ENCODE peak calls at places on chromosomes 2 and 18, in six cellular contexts. K is astrocyte of the cerebellum; Y is activated CD8-positive, alpha-beta T cell treated with anti-CD3 and anti-CD28 coated beads for 36 hours; D is upper lobe of right lung; X is lower lobe of right lung; L is uterus. U is an unnamed sample.

GRCh38 chr2:219388127-219388844 is 574 bp upstream of the DNPEP start:
- DNase-seq in Y (peak), X (peak), D (peak), K (peak), L (peak), U (peak)

GRCh38 chr2:127175406-127175805 is 44.7 kb downstream of the CYP27C1 start:
- DNase-seq in X (no peak), D (no peak), Y (no peak), K (no peak), L (peak), U (no peak)

GRCh38 chr2:150596071-150596470 is 108.6 kb upstream of the RND3 start:
- DNase-seq in K (no peak), D (no peak), L (no peak), X (no peak), Y (no peak), U (no peak)

GRCh38 chr18:61551586-61551985 is 218.4 kb downstream of the CDH20 start:
- DNase-seq in X (no peak), D (no peak), K (peak), Y (peak), L (no peak), U (peak)

GRCh38 chr2:216665240-216665639 is 30.1 kb downstream of the IGFBP5 start:
- DNase-seq in X (no peak), L (no peak), K (no peak), Y (no peak), D (no peak), U (no peak)

GRCh38 chr2:239822146-239822945 is 202.8 kb downstream of the NDUFA10 start:
- DNase-seq in L (no peak), X (no peak), K (no peak), Y (peak), D (peak), U (no peak)

GRCh38 chr2:119958642-119959268 is 54.1 kb upstream of the EPB41L5 start:
- DNase-seq in D (no peak), L (no peak), Y (no peak), X (no peak), K (no peak), U (no peak)

GRCh38 chr2:85183481-85183880 is 50.3 kb downstream of the TCF7L1 start:
- DNase-seq in D (no peak), X (no peak), L (no peak), K (no peak), Y (no peak), U (no peak)

GRCh38 chr2:134217924-134218323 is 35.9 kb upstream of the MGAT5 start:
- DNase-seq in X (no peak), D (no peak), Y (peak), L (no peak), K (no peak), U (no peak)

GRCh38 chr2:146666336-146666735 is 1178.5 kb upstream of the ACVR2A start:
- DNase-seq in L (no peak), X (no peak), Y (no peak), K (no peak), D (no peak), U (no peak)

GRCh38 chr2:200367155-200367554 is 60.7 kb downstream of the SPATS2L start:
- DNase-seq in D (no peak), K (no peak), Y (no peak), X (no peak), L (no peak), U (no peak)

GRCh38 chr18:55084546-55084945 is 125.3 kb upstream of the CCDC68 start:
- DNase-seq in X (no peak), L (no peak), D (no peak), K (no peak), Y (no peak), U (no peak)

GRCh38 chr2:102841107-102841840 is 79.4 kb downstream of the TMEM182 start:
- DNase-seq in K (peak), Y (peak), X (peak), L (no peak), D (no peak), U (peak)

GRCh38 chr18:76246579-76246978 is 248.5 kb downstream of the ZNF516 start:
- DNase-seq in Y (no peak), K (peak), X (no peak), L (no peak), D (no peak), U (no peak)

GRCh38 chr2:191245046-191245868 is at the start of gene MYO1B:
- DNase-seq in K (no peak), L (peak), Y (peak), D (peak), X (peak), U (peak)

GRCh38 chr2:12176621-12177020 is 430.2 kb downstream of the LPIN1 start:
- DNase-seq in L (no peak), Y (no peak), X (no peak), K (no peak), D (no peak), U (no peak)

GRCh38 chr2:12175323-12175722 is 428.9 kb downstream of the LPIN1 start:
- DNase-seq in D (no peak), Y (no peak), L (no peak), X (no peak), K (no peak), U (no peak)

GRCh38 chr2:12170151-12170550 is 423.7 kb downstream of the LPIN1 start:
- DNase-seq in K (no peak), Y (no peak), D (no peak), L (no peak), X (no peak), U (no peak)

GRCh38 chr2:12173943-12174340 is 427.5 kb downstream of the LPIN1 start:
- DNase-seq in X (no peak), L (no peak), K (no peak), Y (no peak), D (no peak), U (no peak)

GRCh38 chr2:12173271-12173942 is 427.0 kb downstream of the LPIN1 start:
- DNase-seq in X (no peak), D (no peak), K (no peak), Y (no peak), L (no peak), U (no peak)
- TF ChIP-seq CTCF in X (no peak), D (no peak), K (peak), Y (peak), L (no peak), U (no peak)

GRCh38 chr2:113078350-113078839 is 10.6 kb downstream of the IL1F10 start:
- DNase-seq in Y (no peak), X (no peak), D (no peak), K (no peak), L (no peak), U (no peak)

GRCh38 chr2:113079123-113079522 is 11.4 kb downstream of the IL1F10 start:
- DNase-seq in Y (no peak), D (no peak), X (no peak), L (no peak), K (no peak), U (no peak)

GRCh38 chr2:113081458-113082210 is 13.9 kb downstream of the IL1F10 start:
- DNase-seq in K (no peak), L (no peak), D (no peak), X (no peak), Y (no peak), U (no peak)

GRCh38 chr2:113077921-113078320 is 10.2 kb downstream of the IL1F10 start:
- DNase-seq in K (no peak), X (no peak), Y (no peak), L (no peak), D (no peak), U (no peak)

GRCh38 chr2:113080134-113080533 is 12.4 kb downstream of the IL1F10 start:
- DNase-seq in K (no peak), D (no peak), L (no peak), Y (peak), X (peak), U (peak)
- TF ChIP-seq CTCF in K (peak), D (peak), L (no peak), Y (peak), X (peak), U (peak)

GRCh38 chr2:44951124-44951523 is 9.6 kb downstream of the SIX3 start:
- DNase-seq in X (peak), L (no peak), D (no peak), K (no peak), Y (no peak), U (no peak)
- TF ChIP-seq CTCF in X (no peak), L (no peak), D (no peak), K (no peak), Y (no peak), U (no peak)

DNA sequence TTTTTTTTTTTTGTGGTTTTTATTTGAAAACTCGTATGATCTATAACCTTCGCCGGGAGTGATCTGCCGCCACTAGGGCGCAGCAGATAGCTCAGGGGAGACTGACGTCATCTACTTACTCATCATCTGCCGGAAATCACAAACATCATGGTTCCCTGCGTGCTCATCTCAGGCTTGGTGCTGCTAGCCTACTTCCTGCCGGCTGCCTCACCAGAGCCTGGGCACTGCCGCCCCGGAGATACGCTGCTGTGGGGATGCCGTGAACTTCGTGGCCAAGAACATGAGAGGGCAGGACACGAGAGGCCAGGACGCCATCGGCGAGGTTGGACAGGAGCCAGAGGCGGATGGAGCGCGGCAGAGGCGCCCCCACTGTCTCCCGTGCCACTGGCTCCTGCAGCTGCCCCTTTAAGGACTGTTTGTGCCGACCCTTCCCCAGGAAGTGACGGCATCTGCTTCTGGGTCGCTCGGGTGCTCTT is 68.8 kb downstream of the DOK6 start:
- DNase-seq in Y (peak), K (no peak), L (no peak), X (no peak), D (no peak), U (no peak)
- TF ChIP-seq CTCF in Y (no peak), K (no peak), L (no peak), X (no peak), D (peak), U (peak)

DNA sequence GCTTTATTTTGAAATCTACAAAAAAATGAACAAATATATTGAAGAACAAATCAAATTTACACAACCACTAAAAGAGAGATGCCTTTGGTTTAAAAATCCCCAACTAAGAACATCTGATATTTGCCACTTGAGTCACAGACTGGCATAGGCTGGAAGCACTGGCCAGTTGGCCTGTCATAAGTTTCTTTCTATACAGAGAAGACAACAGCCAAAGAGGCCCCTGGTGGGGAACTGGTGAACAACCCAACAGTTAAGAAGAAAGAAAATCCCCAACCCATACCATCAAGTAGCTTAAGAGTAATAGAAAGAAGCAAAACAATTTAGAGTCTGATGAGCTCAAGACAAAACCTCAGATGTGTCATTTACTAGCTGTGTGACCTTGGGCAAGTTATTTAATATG is 45.5 kb downstream of the OSR1 start:
- DNase-seq in L (no peak), X (no peak), D (no peak), K (peak), Y (no peak), U (peak)
- TF ChIP-seq CTCF in L (no peak), X (peak), D (peak), K (peak), Y (no peak), U (no peak)

GRCh38 chr2:128457006-128457604 is 138.4 kb upstream of the HS6ST1 start:
- DNase-seq in X (no peak), Y (no peak), K (no peak), D (peak), L (no peak), U (no peak)
- TF ChIP-seq CTCF in X (no peak), Y (no peak), K (no peak), D (no peak), L (no peak), U (no peak)

GRCh38 chr18:63318882-63319382 is 637 bp downstream of the BCL2 start:
- DNase-seq in L (no peak), X (no peak), Y (no peak), K (no peak), D (no peak), U (no peak)

GRCh38 chr18:63316612-63317555 is 2.7 kb downstream of the BCL2 start:
- DNase-seq in D (no peak), L (no peak), X (no peak), Y (no peak), K (no peak), U (no peak)

GRCh38 chr18:63319383-63320040 is at the start of gene BCL2:
- DNase-seq in X (peak), K (no peak), Y (peak), L (no peak), D (no peak), U (no peak)

GRCh38 chr18:63317556-63317946 is 2.0 kb downstream of the BCL2 start:
- DNase-seq in K (no peak), X (no peak), L (no peak), D (no peak), Y (no peak), U (no peak)

DNA sequence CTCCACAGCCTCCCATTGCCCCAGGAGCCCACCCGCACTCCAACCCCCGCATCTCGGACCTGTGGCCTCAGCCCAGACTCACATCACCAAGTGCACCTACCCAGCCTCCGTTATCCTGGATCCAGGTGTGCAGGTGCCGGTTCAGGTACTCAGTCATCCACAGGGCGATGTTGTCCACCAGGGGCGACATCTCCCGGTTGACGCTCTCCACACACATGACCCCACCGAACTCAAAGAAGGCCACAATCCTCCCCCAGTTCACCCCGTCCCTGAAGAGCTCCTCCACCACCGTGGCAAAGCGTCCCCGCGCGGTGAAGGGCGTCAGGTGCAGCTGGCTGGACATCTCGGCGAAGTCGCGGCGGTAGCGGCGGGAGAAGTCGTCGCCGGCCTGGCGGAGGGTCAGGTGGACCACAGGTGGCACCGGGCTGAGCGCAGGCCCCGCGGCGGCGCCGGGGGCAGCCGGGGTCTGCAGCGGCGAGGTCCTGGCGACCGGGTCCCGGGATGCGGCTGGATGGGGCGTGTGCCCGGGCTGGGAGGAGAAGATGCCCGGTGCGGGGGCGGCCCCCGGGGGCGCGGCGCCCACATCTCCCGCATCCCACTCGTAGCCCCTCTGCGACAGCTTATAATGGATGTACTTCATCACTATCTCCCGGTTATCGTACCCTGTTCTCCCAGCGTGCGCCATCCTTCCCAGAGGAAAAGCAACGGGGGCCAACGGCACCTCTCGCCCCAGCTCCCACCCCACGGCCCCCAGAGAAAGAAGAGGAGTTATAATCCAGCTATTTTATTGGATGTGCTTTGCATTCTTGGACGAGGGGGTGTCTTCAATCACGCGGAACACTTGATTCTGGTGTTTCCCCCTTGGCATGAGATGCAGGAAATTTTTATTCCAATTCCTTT is 1.3 kb downstream of the BCL2 start:
- DNase-seq in Y (peak), D (peak), L (peak), K (no peak), X (peak), U (peak)
- TF ChIP-seq CTCF in Y (peak), D (peak), L (peak), K (peak), X (peak), U (peak)

GRCh38 chr2:112829247-112829646 is 7.3 kb downstream of the IL1B start:
- DNase-seq in X (no peak), D (no peak), Y (no peak), L (no peak), K (no peak), U (no peak)

GRCh38 chr2:112829931-112830330 is 6.6 kb downstream of the IL1B start:
- DNase-seq in Y (no peak), L (no peak), K (no peak), D (no peak), X (no peak), U (no peak)

GRCh38 chr2:112830469-112830868 is 6.1 kb downstream of the IL1B start:
- DNase-seq in K (no peak), X (no peak), D (no peak), Y (no peak), L (no peak), U (no peak)

GRCh38 chr2:112824701-112825099 is 11.9 kb downstream of the IL1B start:
- DNase-seq in L (no peak), X (no peak), Y (no peak), D (no peak), K (no peak), U (no peak)

GRCh38 chr2:112827786-112828185 is 8.8 kb downstream of the IL1B start:
- DNase-seq in D (no peak), L (no peak), K (no peak), Y (no peak), X (no peak), U (no peak)
- TF ChIP-seq CTCF in D (no peak), L (no peak), K (no peak), Y (no peak), X (no peak), U (no peak)

GRCh38 chr2:71282493-71282892 is 49.1 kb upstream of the ZNF638 start:
- DNase-seq in L (no peak), K (no peak), D (no peak), Y (no peak), X (no peak), U (no peak)
- TF ChIP-seq CTCF in L (no peak), K (no peak), D (no peak), Y (no peak), X (no peak), U (peak)

DNA sequence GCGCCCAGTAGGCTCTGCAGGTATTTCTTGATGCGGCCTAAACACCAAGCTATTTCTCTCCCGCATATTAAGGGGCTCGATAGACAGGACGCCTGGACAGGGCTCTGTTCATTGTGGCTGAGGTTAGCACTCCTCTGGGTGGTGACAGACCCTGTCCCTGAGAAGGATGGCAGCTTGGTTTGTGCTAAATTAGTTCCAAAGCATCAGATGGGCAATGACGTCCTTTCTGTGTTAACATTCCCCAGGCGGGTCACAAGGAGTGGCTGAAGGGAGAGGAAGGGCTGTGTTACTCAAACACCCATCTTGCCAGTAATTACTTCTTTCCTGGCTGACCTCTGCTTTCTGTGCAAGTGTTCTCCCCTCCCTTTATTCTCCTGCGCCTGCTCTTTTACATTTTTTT is 75.0 kb downstream of the TMEM247 start:
- DNase-seq in L (no peak), D (no peak), Y (no peak), X (no peak), K (no peak), U (no peak)
- TF ChIP-seq CTCF in L (no peak), D (no peak), Y (no peak), X (no peak), K (no peak), U (no peak)